ENCODE peak calls at places on chromosomes 11 and 22, in five cellular contexts. V, M, T, Q and K are unnamed samples.

GRCh38 chr22:25753252-25753651 is 11.3 kb downstream of the MYO18B start:
- DNase-seq in V (no peak), M (no peak), T (no peak), Q (no peak), K (no peak)

GRCh38 chr22:48494968-48495750 is 1332.5 kb downstream of the BRD1 start:
- DNase-seq in V (no peak), M (no peak), T (no peak), Q (peak), K (no peak)

GRCh38 chr22:35329114-35329847 is 29.6 kb downstream of the TOM1 start:
- DNase-seq in V (no peak), M (no peak), T (no peak), Q (no peak), K (peak)

GRCh38 chr22:37351268-37351667 is 69.0 kb downstream of the CYTH4 start:
- DNase-seq in V (no peak), M (no peak), T (no peak), Q (no peak), K (no peak)

GRCh38 chr11:19577849-19578619 is 134.6 kb upstream of the NAV2 start:
- DNase-seq in V (peak), M (no peak), T (peak), Q (no peak), K (no peak)

GRCh38 chr11:70091651-70092050 is 13.5 kb downstream of the ANO1 start:
- DNase-seq in V (no peak), M (no peak), T (no peak), Q (no peak), K (no peak)

GRCh38 chr22:38946771-38947170 is 10.6 kb upstream of the APOBEC3A start:
- DNase-seq in V (no peak), M (no peak), T (no peak), Q (peak), K (no peak)

GRCh38 chr11:4025248-4025956 is 69.2 kb upstream of the RRM1 start:
- DNase-seq in V (no peak), M (no peak), T (no peak), Q (no peak), K (no peak)

GRCh38 chr11:84645988-84646689 is 981.0 kb downstream of the DLG2 start:
- DNase-seq in V (no peak), M (no peak), T (no peak), Q (no peak), K (no peak)

GRCh38 chr22:30919973-30920372 is 48.6 kb downstream of the MORC2 start:
- DNase-seq in V (no peak), M (no peak), T (no peak), Q (no peak), K (no peak)

GRCh38 chr22:30920407-30920806 is 48.2 kb downstream of the MORC2 start:
- DNase-seq in V (peak), M (peak), T (peak), Q (peak), K (peak)

GRCh38 chr22:30922151-30922611 is 46.4 kb downstream of the MORC2 start:
- DNase-seq in V (peak), M (peak), T (peak), Q (peak), K (no peak)

GRCh38 chr22:30923168-30923900 is 45.2 kb downstream of the MORC2 start:
- DNase-seq in V (no peak), M (no peak), T (no peak), Q (no peak), K (no peak)

GRCh38 chr22:30921108-30921507 is 47.5 kb downstream of the MORC2 start:
- DNase-seq in V (no peak), M (no peak), T (no peak), Q (no peak), K (no peak)
- H3K4me3 ChIP-seq in V (no peak), M (peak), T (no peak), Q (no peak), K (no peak)

DNA sequence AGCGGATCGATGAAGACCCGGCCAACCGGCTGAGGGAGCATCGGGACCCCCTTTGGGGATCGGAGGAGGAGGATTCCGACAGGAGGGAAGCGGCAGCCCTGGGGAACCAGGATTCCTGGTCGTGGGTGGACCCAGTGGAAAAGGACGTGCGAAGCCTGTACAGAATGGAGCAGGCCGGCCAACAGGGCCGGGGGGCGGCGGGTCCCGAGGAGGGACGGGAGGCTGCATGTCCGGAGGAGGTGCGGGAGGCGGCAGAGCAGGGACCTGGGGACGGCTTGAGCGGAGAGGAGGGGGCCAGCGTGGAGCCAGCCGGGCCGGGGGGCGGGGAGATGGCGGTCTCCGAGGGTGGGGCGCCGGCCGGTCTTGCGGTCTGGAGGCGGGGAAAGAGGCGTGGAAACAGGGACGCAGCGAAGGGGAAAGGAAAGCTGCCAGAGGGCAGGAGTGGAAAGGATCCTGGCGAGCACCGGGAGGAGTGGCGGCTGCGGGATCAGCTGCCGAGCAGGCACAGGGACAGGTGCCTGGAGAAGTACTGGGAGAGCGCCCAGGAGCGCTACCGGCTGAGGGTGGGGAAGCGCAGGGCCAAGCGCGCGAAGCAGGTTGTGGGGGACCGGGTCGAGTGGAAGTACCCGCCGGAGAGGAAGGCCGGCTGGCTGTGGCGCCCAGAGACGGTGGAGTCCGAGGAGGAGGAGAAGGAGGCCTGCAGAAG is at the start of gene ANO5:
- DNase-seq in V (no peak), M (no peak), T (no peak), Q (peak), K (no peak)
- H3K4me3 ChIP-seq in V (peak), M (no peak), T (peak), Q (peak), K (no peak)

GRCh38 chr11:64876835-64877341 is 1.5 kb downstream of the EHD1 start:
- DNase-seq in V (peak), M (no peak), T (no peak), Q (no peak), K (no peak)

GRCh38 chr11:64876226-64876750 is 2.1 kb downstream of the EHD1 start:
- DNase-seq in V (no peak), M (no peak), T (no peak), Q (no peak), K (no peak)

GRCh38 chr11:64874308-64874707 is 4.1 kb downstream of the EHD1 start:
- DNase-seq in V (no peak), M (peak), T (no peak), Q (no peak), K (no peak)

GRCh38 chr11:64874841-64875240 is 3.6 kb downstream of the EHD1 start:
- DNase-seq in V (no peak), M (no peak), T (no peak), Q (no peak), K (no peak)

GRCh38 chr11:64875369-64876225 is 2.8 kb downstream of the EHD1 start:
- DNase-seq in V (no peak), M (no peak), T (no peak), Q (no peak), K (no peak)
- H3K4me3 ChIP-seq in V (peak), M (peak), T (peak), Q (no peak), K (no peak)

DNA sequence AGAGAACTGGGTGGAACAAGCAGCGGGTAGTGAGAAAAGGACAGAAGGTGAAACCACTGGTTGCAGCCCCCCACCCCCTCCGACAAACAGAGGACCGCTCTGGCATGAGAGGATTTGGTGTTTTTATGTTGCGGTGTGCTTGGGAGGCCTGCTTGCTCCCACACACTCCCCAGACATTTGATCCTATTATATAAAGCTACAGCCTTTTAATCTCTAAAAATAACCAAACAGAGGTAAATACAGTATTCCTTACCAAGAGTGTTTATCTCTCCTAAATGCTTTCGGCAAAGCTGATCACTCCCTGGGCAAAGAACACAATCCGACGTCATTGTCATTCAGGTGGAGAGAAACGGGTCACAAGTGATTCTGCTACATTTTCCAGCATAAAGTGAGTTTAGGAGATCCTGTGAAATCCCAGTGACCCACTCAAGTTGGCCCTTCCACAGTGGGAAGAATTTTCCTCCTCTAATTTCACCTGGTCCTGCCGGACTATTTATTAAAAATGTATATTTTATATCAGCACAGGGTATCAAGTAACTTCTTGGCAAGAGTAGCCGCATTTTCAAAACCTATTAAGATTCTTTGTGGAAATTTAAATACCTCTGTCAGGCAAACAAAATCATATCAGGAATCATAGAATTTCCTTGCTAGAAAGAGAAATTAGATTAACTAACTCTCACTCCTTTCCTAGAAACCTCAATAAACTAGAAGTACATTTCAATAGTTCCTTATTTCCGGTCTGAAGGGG is 9.9 kb downstream of the MN1 start:
- DNase-seq in V (no peak), M (no peak), T (no peak), Q (no peak), K (no peak)
- H3K4me3 ChIP-seq in V (no peak), M (no peak), T (no peak), Q (no peak), K (no peak)

DNA sequence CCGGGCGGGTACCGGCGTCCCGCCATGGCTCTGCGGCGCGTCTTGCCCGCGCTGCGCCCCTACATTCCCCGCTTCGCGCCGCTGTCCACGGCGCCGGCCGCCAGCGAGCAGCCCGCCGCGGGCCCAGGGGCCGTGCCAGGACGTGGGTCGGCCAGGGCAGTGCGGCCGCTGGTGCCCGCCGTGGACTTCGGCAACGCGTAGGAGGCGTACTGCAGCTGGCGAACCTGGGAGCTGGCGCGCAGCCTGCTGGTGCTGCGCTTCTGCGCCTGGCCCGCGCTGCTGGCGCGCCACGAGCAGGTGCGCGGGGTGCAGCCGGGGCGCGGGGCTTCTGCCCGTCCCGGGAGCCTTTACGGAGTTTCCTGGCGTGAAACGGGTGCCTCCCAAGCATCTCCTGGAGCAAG is 20.1 kb downstream of the DGCR6L start:
- DNase-seq in V (no peak), M (no peak), T (no peak), Q (no peak), K (no peak)
- H3K4me3 ChIP-seq in V (peak), M (peak), T (peak), Q (peak), K (peak)

GRCh38 chr22:46148885-46149492 is 1.3 kb upstream of the PPARA start:
- DNase-seq in V (no peak), M (no peak), T (no peak), Q (no peak), K (no peak)
- H3K4me3 ChIP-seq in V (peak), M (peak), T (peak), Q (peak), K (peak)